ENCODE peak calls at places on chromosomes 1 and 21, in five cellular contexts. One of them, this sample, is unnamed.

GRCh38 chr1:224106568-224107281 is 7.2 kb upstream of the FBXO28 start:
- DNase-seq in transverse colon: peak; percentile 41
- DNase-seq in gastrocnemius medialis: no peak
- DNase-seq in ovary: no peak
- DNase-seq in prostate gland: peak; percentile 59
- DNase-seq in this sample: no peak

GRCh38 chr1:70666381-70667140 is 255.5 kb downstream of the CTH start:
- DNase-seq in transverse colon: no peak
- DNase-seq in ovary: no peak
- DNase-seq in prostate gland: no peak
- DNase-seq in gastrocnemius medialis: no peak
- DNase-seq in this sample: no peak

GRCh38 chr21:34795152-34796141 is 126.7 kb downstream of the CLIC6 start:
- DNase-seq in gastrocnemius medialis: peak; percentile 70
- DNase-seq in transverse colon: peak; percentile 67
- DNase-seq in prostate gland: peak; percentile 74
- DNase-seq in ovary: no peak
- DNase-seq in this sample: no peak

GRCh38 chr1:30526652-30527345 is 196.6 kb downstream of the MATN1 start:
- DNase-seq in ovary: no peak
- DNase-seq in prostate gland: no peak
- DNase-seq in gastrocnemius medialis: peak; percentile 50
- DNase-seq in transverse colon: no peak
- DNase-seq in this sample: peak; percentile 5

GRCh38 chr21:31502537-31503143 is 156.9 kb upstream of the SOD1 start:
- DNase-seq in transverse colon: no peak
- DNase-seq in ovary: no peak
- DNase-seq in prostate gland: no peak
- DNase-seq in gastrocnemius medialis: no peak
- DNase-seq in this sample: no peak

GRCh38 chr1:9691108-9691445 is 39.5 kb downstream of the PIK3CD start:
- DNase-seq in transverse colon: no peak
- DNase-seq in prostate gland: no peak
- DNase-seq in ovary: no peak
- DNase-seq in gastrocnemius medialis: no peak
- DNase-seq in this sample: no peak

GRCh38 chr1:209751627-209752231 is 4.1 kb upstream of the TRAF3IP3 start:
- DNase-seq in ovary: no peak
- DNase-seq in prostate gland: no peak
- DNase-seq in transverse colon: no peak
- DNase-seq in gastrocnemius medialis: no peak
- DNase-seq in this sample: no peak

GRCh38 chr1:8985915-8986813 is 40.1 kb downstream of the SLC2A7 start:
- DNase-seq in prostate gland: peak; percentile 98
- DNase-seq in transverse colon: peak; percentile 80
- DNase-seq in gastrocnemius medialis: peak; percentile 88
- DNase-seq in ovary: peak; percentile 40
- DNase-seq in this sample: peak; percentile 55

GRCh38 chr1:207829576-207829975 is 77.7 kb downstream of the CD46 start:
- DNase-seq in ovary: no peak
- DNase-seq in gastrocnemius medialis: no peak
- DNase-seq in prostate gland: no peak
- DNase-seq in transverse colon: no peak
- DNase-seq in this sample: no peak

GRCh38 chr1:91732291-91732953 is 153.5 kb downstream of the TGFBR3 start:
- DNase-seq in gastrocnemius medialis: peak; percentile 52
- DNase-seq in prostate gland: peak; percentile 71
- DNase-seq in ovary: no peak
- DNase-seq in transverse colon: no peak
- DNase-seq in this sample: peak; percentile 82

GRCh38 chr1:11908139-11909021 is 17.8 kb downstream of the KIAA2013 start:
- DNase-seq in prostate gland: peak; percentile 95
- DNase-seq in gastrocnemius medialis: peak; percentile 88
- DNase-seq in ovary: peak; percentile 88
- DNase-seq in transverse colon: peak; percentile 92
- DNase-seq in this sample: peak; percentile 91

GRCh38 chr1:246413430-246413829 is 93.6 kb downstream of the SMYD3 start:
- DNase-seq in gastrocnemius medialis: no peak
- DNase-seq in transverse colon: no peak
- DNase-seq in prostate gland: no peak
- DNase-seq in ovary: no peak
- DNase-seq in this sample: no peak

DNA sequence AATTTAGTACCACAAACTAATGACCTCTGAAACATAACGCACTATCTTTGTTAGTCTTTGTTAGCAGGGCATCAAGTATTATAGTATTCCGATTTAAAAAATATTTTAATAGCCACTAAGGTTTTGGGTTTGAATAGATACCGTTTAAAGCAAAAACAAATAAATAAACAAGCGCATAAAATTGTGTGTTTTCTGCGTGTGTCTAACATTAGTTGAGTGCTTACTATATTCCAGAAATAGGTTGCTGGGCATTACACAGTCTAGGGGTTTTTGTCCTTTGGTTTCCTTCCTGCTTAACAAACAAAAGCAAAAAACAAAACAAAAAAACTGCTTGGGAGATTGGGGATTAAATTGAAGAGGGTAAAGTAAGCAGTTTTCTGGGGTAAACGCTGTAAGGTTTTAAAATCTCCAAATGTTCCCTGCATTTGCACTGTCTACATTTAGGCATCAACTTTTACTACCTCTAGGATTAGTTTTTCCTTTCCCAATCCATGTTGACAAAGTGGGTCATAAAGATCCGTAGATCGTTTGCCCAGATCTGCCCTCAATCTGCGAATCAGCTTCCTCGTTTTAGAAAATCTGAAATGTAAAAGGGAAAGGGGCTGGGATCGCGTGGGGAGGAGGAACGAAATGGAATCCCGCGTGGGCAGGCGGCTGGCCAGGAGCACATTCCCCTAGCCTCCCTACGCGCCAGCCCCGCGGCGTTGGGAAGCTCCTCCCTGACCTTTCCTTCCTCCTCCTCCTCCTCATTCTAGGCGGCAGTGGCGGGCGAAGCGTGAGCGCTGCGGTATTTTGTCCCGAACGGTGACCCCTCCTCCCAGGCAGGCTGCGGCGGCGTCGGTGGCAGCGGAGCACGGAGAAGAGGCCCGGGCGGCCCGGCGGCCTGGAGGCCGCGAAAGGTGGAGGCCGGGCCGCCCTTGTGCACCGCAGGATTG is at the start of gene KCTD3:
- DNase-seq in gastrocnemius medialis: peak; percentile 69
- DNase-seq in ovary: peak; percentile 83
- DNase-seq in prostate gland: peak; percentile 60
- DNase-seq in transverse colon: peak; percentile 79
- DNase-seq in this sample: peak; percentile 79
- TF ChIP-seq POLR2A in gastrocnemius medialis: peak; percentile 47
- TF ChIP-seq POLR2A in ovary: peak; percentile 34
- TF ChIP-seq POLR2A in prostate gland: peak; percentile 21
- TF ChIP-seq POLR2A in transverse colon: peak; percentile 58
- TF ChIP-seq POLR2A in this sample: peak; percentile 47

GRCh38 chr1:163875214-163875926 is 553.6 kb downstream of the NUF2 start:
- DNase-seq in gastrocnemius medialis: peak; percentile 31
- DNase-seq in ovary: no peak
- DNase-seq in prostate gland: no peak
- DNase-seq in transverse colon: peak; percentile 18
- DNase-seq in this sample: peak; percentile 67
- TF ChIP-seq CTCF in gastrocnemius medialis: no peak
- TF ChIP-seq CTCF in ovary: no peak
- TF ChIP-seq CTCF in prostate gland: no peak
- TF ChIP-seq CTCF in transverse colon: no peak
- TF ChIP-seq CTCF in this sample: no peak

GRCh38 chr1:204102029-204102611 is 29.2 kb downstream of the SOX13 start:
- DNase-seq in gastrocnemius medialis: no peak
- DNase-seq in ovary: no peak
- DNase-seq in prostate gland: no peak
- DNase-seq in transverse colon: no peak
- DNase-seq in this sample: no peak

GRCh38 chr1:204098683-204099082 is 25.8 kb downstream of the SOX13 start:
- DNase-seq in gastrocnemius medialis: no peak
- DNase-seq in ovary: no peak
- DNase-seq in prostate gland: no peak
- DNase-seq in transverse colon: no peak
- DNase-seq in this sample: no peak

GRCh38 chr1:204103121-204103741 is 30.3 kb downstream of the SOX13 start:
- DNase-seq in transverse colon: no peak
- DNase-seq in ovary: no peak
- DNase-seq in gastrocnemius medialis: no peak
- DNase-seq in prostate gland: no peak
- DNase-seq in this sample: no peak

GRCh38 chr1:204104331-204105222 is 31.7 kb downstream of the SOX13 start:
- DNase-seq in ovary: no peak
- DNase-seq in gastrocnemius medialis: no peak
- DNase-seq in prostate gland: no peak
- DNase-seq in transverse colon: peak; percentile 71
- DNase-seq in this sample: no peak

GRCh38 chr1:204102719-204103118 is 29.8 kb downstream of the SOX13 start:
- DNase-seq in ovary: no peak
- DNase-seq in prostate gland: no peak
- DNase-seq in gastrocnemius medialis: no peak
- DNase-seq in transverse colon: no peak
- DNase-seq in this sample: no peak
- H3K27ac ChIP-seq in ovary: no peak overlapping the region
- H3K27ac ChIP-seq in prostate gland: peak overlapping the region; percentile 42
- H3K27ac ChIP-seq in gastrocnemius medialis: peak overlapping the region; percentile 46
- H3K27ac ChIP-seq in transverse colon: peak overlapping the region; percentile 45
- H3K27ac ChIP-seq in this sample: peak overlapping the region; percentile 52

GRCh38 chr1:158286966-158287365 is 2.8 kb upstream of the CD1C start:
- DNase-seq in ovary: no peak
- DNase-seq in prostate gland: no peak
- DNase-seq in transverse colon: no peak
- DNase-seq in gastrocnemius medialis: no peak
- DNase-seq in this sample: no peak

GRCh38 chr1:158283965-158284364 is 5.8 kb upstream of the CD1C start:
- DNase-seq in prostate gland: no peak
- DNase-seq in ovary: no peak
- DNase-seq in transverse colon: no peak
- DNase-seq in gastrocnemius medialis: no peak
- DNase-seq in this sample: no peak

GRCh38 chr1:158289722-158290570 is at the start of gene CD1C:
- DNase-seq in gastrocnemius medialis: no peak
- DNase-seq in prostate gland: no peak
- DNase-seq in transverse colon: no peak
- DNase-seq in ovary: no peak
- DNase-seq in this sample: no peak

GRCh38 chr1:158286487-158286886 is 3.2 kb upstream of the CD1C start:
- DNase-seq in gastrocnemius medialis: no peak
- DNase-seq in transverse colon: no peak
- DNase-seq in ovary: no peak
- DNase-seq in prostate gland: no peak
- DNase-seq in this sample: no peak

GRCh38 chr1:158285756-158286241 is 3.9 kb upstream of the CD1C start:
- DNase-seq in transverse colon: peak; percentile 35
- DNase-seq in ovary: no peak
- DNase-seq in prostate gland: no peak
- DNase-seq in gastrocnemius medialis: peak; percentile 52
- DNase-seq in this sample: no peak
- TF ChIP-seq POLR2A in transverse colon: no peak
- TF ChIP-seq POLR2A in ovary: no peak
- TF ChIP-seq POLR2A in prostate gland: no peak
- TF ChIP-seq POLR2A in gastrocnemius medialis: no peak
- TF ChIP-seq POLR2A in this sample: no peak

GRCh38 chr1:150365945-150366344 is 2.0 kb downstream of the RPRD2 start:
- DNase-seq in prostate gland: no peak
- DNase-seq in ovary: no peak
- DNase-seq in gastrocnemius medialis: no peak
- DNase-seq in transverse colon: no peak
- DNase-seq in this sample: no peak

GRCh38 chr1:150362721-150363425 is 1.1 kb upstream of the RPRD2 start:
- DNase-seq in gastrocnemius medialis: peak; percentile 19
- DNase-seq in prostate gland: peak; percentile 13
- DNase-seq in ovary: peak; percentile 40
- DNase-seq in transverse colon: no peak
- DNase-seq in this sample: peak; percentile 20

GRCh38 chr1:150366416-150367296 is 2.7 kb downstream of the RPRD2 start:
- DNase-seq in transverse colon: no peak
- DNase-seq in prostate gland: no peak
- DNase-seq in ovary: no peak
- DNase-seq in gastrocnemius medialis: no peak
- DNase-seq in this sample: no peak

GRCh38 chr1:150363426-150364230 is at the start of gene RPRD2:
- DNase-seq in ovary: peak; percentile 98
- DNase-seq in transverse colon: peak; percentile 99
- DNase-seq in prostate gland: peak; percentile 99
- DNase-seq in gastrocnemius medialis: peak; percentile 100
- DNase-seq in this sample: peak; percentile 99

GRCh38 chr1:150364231-150365003 is 470 bp downstream of the RPRD2 start:
- DNase-seq in gastrocnemius medialis: peak; percentile 89
- DNase-seq in transverse colon: peak; percentile 82
- DNase-seq in prostate gland: peak; percentile 70
- DNase-seq in ovary: peak; percentile 84
- DNase-seq in this sample: peak; percentile 79
- TF ChIP-seq CTCF in gastrocnemius medialis: no peak
- TF ChIP-seq CTCF in transverse colon: peak; percentile 17
- TF ChIP-seq CTCF in prostate gland: peak; percentile 29
- TF ChIP-seq CTCF in ovary: no peak
- TF ChIP-seq CTCF in this sample: no peak

GRCh38 chr1:240309804-240310203 is 218.1 kb downstream of the FMN2 start:
- DNase-seq in gastrocnemius medialis: no peak
- DNase-seq in transverse colon: no peak
- DNase-seq in prostate gland: no peak
- DNase-seq in ovary: no peak
- DNase-seq in this sample: no peak
- H3K27ac ChIP-seq in gastrocnemius medialis: no peak overlapping the region
- H3K27ac ChIP-seq in transverse colon: no peak overlapping the region
- H3K27ac ChIP-seq in prostate gland: no peak overlapping the region
- H3K27ac ChIP-seq in ovary: no peak overlapping the region
- H3K27ac ChIP-seq in this sample: no peak overlapping the region

GRCh38 chr1:228486596-228487335 is 416 bp upstream of the RNF187 start:
- DNase-seq in gastrocnemius medialis: peak; percentile 58
- DNase-seq in transverse colon: peak; percentile 67
- DNase-seq in ovary: peak; percentile 76
- DNase-seq in prostate gland: peak; percentile 36
- DNase-seq in this sample: peak; percentile 69
- TF ChIP-seq POLR2A in gastrocnemius medialis: no peak
- TF ChIP-seq POLR2A in transverse colon: peak; percentile 60
- TF ChIP-seq POLR2A in ovary: peak; percentile 30
- TF ChIP-seq POLR2A in prostate gland: no peak
- TF ChIP-seq POLR2A in this sample: peak; percentile 39

DNA sequence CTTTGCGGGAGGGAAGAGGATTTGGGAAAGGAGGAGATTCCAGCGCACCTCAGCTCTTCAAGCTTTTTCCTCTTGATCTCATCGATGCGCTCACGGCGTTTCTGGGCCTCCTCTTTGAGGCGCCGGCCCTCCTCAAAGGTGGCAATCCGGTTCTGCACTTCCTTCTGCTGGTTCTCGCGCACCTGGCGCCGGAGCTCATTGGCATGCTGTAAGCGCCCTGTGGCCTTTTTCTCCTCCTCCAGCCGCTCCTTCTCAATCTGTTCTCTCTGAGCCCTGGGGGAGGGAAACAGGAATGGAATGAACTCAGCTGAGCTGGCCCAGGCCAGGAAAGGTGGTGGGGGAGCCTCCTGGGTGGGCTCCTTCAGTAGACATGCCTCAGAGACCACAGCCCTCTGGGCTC is 10.4 kb upstream of the VSIG8 start:
- DNase-seq in gastrocnemius medialis: no peak
- DNase-seq in ovary: no peak
- DNase-seq in prostate gland: no peak
- DNase-seq in transverse colon: no peak
- DNase-seq in this sample: no peak
- TF ChIP-seq CTCF in gastrocnemius medialis: no peak
- TF ChIP-seq CTCF in ovary: no peak
- TF ChIP-seq CTCF in prostate gland: no peak
- TF ChIP-seq CTCF in transverse colon: no peak
- TF ChIP-seq CTCF in this sample: no peak

This sample was measured in uterus.